ENCODE peak calls at places on chromosomes 6 and 20, in seven cellular contexts. X, Y, F, L, G, U and R are unnamed samples.

GRCh38 chr20:18263723-18264122 is 24.6 kb upstream of the ZNF133 start:
- DNase-seq in Y (no peak), U (no peak), G (peak), X (peak), F (peak), L (no peak), R (no peak)

GRCh38 chr20:17617212-17617867 is 47.5 kb downstream of the DSTN start:
- DNase-seq in U (peak), F (no peak), G (peak), L (peak), X (no peak), Y (peak), R (peak)

GRCh38 chr6:145711372-145711771 is 23.9 kb downstream of the EPM2A start:
- DNase-seq in X (no peak), G (no peak), Y (no peak), F (no peak), U (no peak), L (no peak), R (no peak)

GRCh38 chr20:1033751-1034419 is 31.8 kb upstream of the RSPO4 start:
- DNase-seq in X (no peak), F (no peak), G (no peak), U (no peak), Y (no peak), L (no peak), R (no peak)

GRCh38 chr6:129517288-129517687 is 192.7 kb downstream of the ARHGAP18 start:
- DNase-seq in X (no peak), Y (no peak), F (no peak), L (no peak), U (no peak), G (peak), R (peak)

GRCh38 chr20:20710847-20711315 is 1.6 kb downstream of the RALGAPA2 start:
- DNase-seq in X (no peak), L (no peak), U (no peak), G (no peak), F (peak), Y (no peak), R (no peak)

GRCh38 chr6:56363796-56364195 is 116.4 kb upstream of the COL21A1 start:
- DNase-seq in X (no peak), L (no peak), U (no peak), F (no peak), Y (no peak), G (no peak), R (no peak)

GRCh38 chr6:115544765-115545409 is 515.8 kb downstream of the FRK start:
- DNase-seq in X (no peak), G (peak), U (no peak), F (no peak), L (no peak), Y (no peak), R (no peak)

GRCh38 chr6:158867381-158868121 is 48.4 kb upstream of the EZR start:
- DNase-seq in L (no peak), X (no peak), U (no peak), Y (peak), F (peak), G (no peak), R (no peak)

GRCh38 chr6:53967415-53967814 is 143.8 kb upstream of the MLIP start:
- DNase-seq in X (no peak), F (no peak), Y (no peak), G (no peak), U (no peak), L (peak), R (no peak)

GRCh38 chr20:20231528-20232298 is 136.2 kb upstream of the INSM1 start:
- DNase-seq in Y (no peak), U (no peak), G (no peak), F (no peak), L (no peak), X (no peak), R (no peak)

GRCh38 chr6:31336872-31337496 is 20.0 kb downstream of the HLA-B start:
- DNase-seq in F (peak), Y (no peak), G (peak), U (no peak), L (peak), X (no peak), R (no peak)

GRCh38 chr6:82078286-82078908 is 169.1 kb downstream of the IBTK start:
- DNase-seq in L (no peak), U (no peak), G (no peak), Y (no peak), F (no peak), X (no peak), R (no peak)

GRCh38 chr6:5025911-5026819 is 22.3 kb upstream of the RPP40 start:
- DNase-seq in U (peak), Y (peak), G (peak), F (no peak), L (peak), X (peak), R (peak)

GRCh38 chr20:39829713-39830112 is 859.3 kb downstream of the MAFB start:
- DNase-seq in X (no peak), F (no peak), L (peak), G (no peak), U (no peak), Y (no peak), R (no peak)

GRCh38 chr6:46290916-46291633 is 120.3 kb upstream of the ENPP5 start:
- DNase-seq in X (no peak), F (no peak), L (peak), Y (no peak), G (no peak), U (no peak), R (no peak)

GRCh38 chr6:154606457-154606856 is 96.0 kb upstream of the CNKSR3 start:
- DNase-seq in G (peak), X (no peak), Y (no peak), U (no peak), F (peak), L (no peak), R (peak)

GRCh38 chr6:118843685-118844390 is 50.1 kb upstream of the ASF1A start:
- DNase-seq in Y (no peak), F (no peak), L (no peak), G (peak), U (no peak), X (peak), R (peak)

GRCh38 chr6:141077355-141078333 is 1055.1 kb upstream of the GJE1 start:
- DNase-seq in F (peak), X (no peak), G (peak), L (peak), U (no peak), Y (no peak), R (peak)

GRCh38 chr20:25282796-25283195 is 34.9 kb downstream of the PYGB start:
- DNase-seq in L (no peak), X (no peak), Y (peak), U (no peak), G (no peak), F (no peak), R (no peak)

GRCh38 chr6:4610256-4610655 is 165.9 kb upstream of the CDYL start:
- DNase-seq in G (peak), L (no peak), F (peak), Y (peak), X (peak), U (peak), R (peak)

GRCh38 chr20:2539341-2539740 is 3.0 kb downstream of the TMC2 start:
- DNase-seq in X (no peak), U (no peak), Y (no peak), G (no peak), F (no peak), L (no peak), R (no peak)

GRCh38 chr6:15429146-15430110 is 183.6 kb downstream of the JARID2 start:
- DNase-seq in U (no peak), F (peak), Y (no peak), L (no peak), G (peak), X (peak), R (peak)

GRCh38 chr6:114096553-114097172 is 125.7 kb upstream of the HDAC2 start:
- DNase-seq in F (no peak), X (peak), G (peak), L (peak), Y (no peak), U (peak), R (peak)

GRCh38 chr6:41367700-41368099 is 32.3 kb downstream of the NCR2 start:
- DNase-seq in U (peak), F (peak), G (peak), X (peak), Y (peak), L (peak), R (peak)

GRCh38 chr6:116663308-116663707 is 5.3 kb downstream of the ZUP1 start:
- DNase-seq in X (no peak), F (no peak), L (no peak), U (no peak), Y (no peak), G (no peak), R (no peak)

GRCh38 chr6:97726378-97726777 is 443.4 kb upstream of the MMS22L start:
- DNase-seq in L (peak), G (no peak), X (no peak), Y (no peak), F (no peak), U (no peak), R (no peak)

GRCh38 chr20:46811328-46812084 is 83.1 kb upstream of the EYA2 start:
- DNase-seq in U (no peak), X (no peak), Y (peak), L (peak), G (no peak), F (no peak), R (no peak)

GRCh38 chr6:11227698-11228097 is 4.8 kb downstream of the NEDD9 start:
- DNase-seq in U (no peak), F (no peak), X (no peak), L (no peak), Y (no peak), G (no peak), R (no peak)

GRCh38 chr20:3190681-3191111 is 13.8 kb downstream of the DDRGK1 start:
- DNase-seq in Y (no peak), G (no peak), F (no peak), L (peak), X (no peak), U (no peak), R (no peak)

GRCh38 chr6:156449569-156449968 is 327.6 kb upstream of the ARID1B start:
- DNase-seq in F (no peak), G (no peak), Y (no peak), L (peak), U (no peak), X (no peak), R (no peak)

GRCh38 chr6:2196079-2196679 is 49.2 kb downstream of the GMDS start:
- DNase-seq in G (peak), X (peak), F (peak), Y (no peak), U (peak), L (peak), R (peak)

GRCh38 chr6:98124176-98124575 is 710.2 kb upstream of the POU3F2 start:
- DNase-seq in F (peak), U (no peak), X (peak), Y (no peak), L (no peak), G (no peak), R (no peak)

GRCh38 chr6:138931660-138932059 is 56.4 kb downstream of the REPS1 start:
- DNase-seq in Y (no peak), U (no peak), G (no peak), X (no peak), F (no peak), L (no peak), R (no peak)

GRCh38 chr6:115896538-115897129 is 164.1 kb downstream of the FRK start:
- DNase-seq in L (peak), Y (no peak), G (peak), X (peak), F (peak), U (peak), R (peak)

GRCh38 chr6:42026540-42026939 is 23.8 kb upstream of the TAF8 start:
- DNase-seq in F (no peak), G (no peak), X (no peak), L (no peak), Y (no peak), U (no peak), R (no peak)

GRCh38 chr6:110043366-110043994 is 65.4 kb downstream of the GPR6 start:
- DNase-seq in X (no peak), G (no peak), U (no peak), L (no peak), Y (peak), F (no peak), R (no peak)

GRCh38 chr6:158488065-158488464 is 71.8 kb upstream of the TMEM181 start:
- DNase-seq in X (peak), U (no peak), F (peak), Y (no peak), L (no peak), G (peak), R (peak)

GRCh38 chr6:117530467-117531242 is 48.2 kb downstream of the DCBLD1 start:
- DNase-seq in F (no peak), L (no peak), X (no peak), G (no peak), U (no peak), Y (no peak), R (peak)

GRCh38 chr20:57231951-57232428 is 34.5 kb downstream of the BMP7 start:
- DNase-seq in X (no peak), Y (no peak), G (no peak), F (no peak), U (no peak), L (peak), R (no peak)

GRCh38 chr6:39048481-39049399 is at the start of gene GLP1R:
- DNase-seq in X (no peak), Y (peak), F (no peak), G (no peak), U (no peak), L (peak), R (no peak)
- H3K4me3 ChIP-seq in X (no peak), Y (no peak), F (no peak), G (no peak), U (no peak), L (peak), R (no peak)

DNA sequence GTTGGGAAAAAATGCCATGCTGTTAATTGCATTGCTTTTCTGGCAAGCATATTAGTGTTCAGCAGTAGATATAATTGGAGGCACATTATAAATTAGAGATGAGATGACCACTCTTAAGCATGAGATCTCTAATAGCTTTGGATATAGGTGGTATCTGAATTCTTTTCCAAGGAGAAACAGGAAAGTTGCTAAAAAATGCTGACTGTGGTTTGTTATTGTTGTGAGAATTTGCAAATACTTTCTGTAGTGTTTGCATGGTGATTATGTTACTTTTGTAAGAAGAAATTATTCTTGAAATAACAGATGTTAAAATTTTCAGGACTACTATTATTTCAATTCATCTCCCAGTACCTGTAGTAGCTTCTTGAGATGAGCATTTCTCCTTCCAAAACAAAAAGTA is 225.2 kb downstream of the TBC1D7 start:
- DNase-seq in L (no peak), X (no peak), G (no peak), Y (no peak), U (no peak), F (no peak), R (no peak)
- TF ChIP-seq CTCF in L (no peak), X (no peak), G (no peak), Y (no peak), U (no peak), F (no peak), R (no peak)

GRCh38 chr6:106118835-106119443 is 32.8 kb downstream of the PRDM1 start:
- DNase-seq in U (no peak), F (no peak), G (no peak), X (no peak), Y (no peak), L (no peak), R (no peak)
- H3K4me3 ChIP-seq in U (no peak), F (no peak), G (no peak), X (no peak), Y (no peak), L (no peak), R (no peak)

DNA sequence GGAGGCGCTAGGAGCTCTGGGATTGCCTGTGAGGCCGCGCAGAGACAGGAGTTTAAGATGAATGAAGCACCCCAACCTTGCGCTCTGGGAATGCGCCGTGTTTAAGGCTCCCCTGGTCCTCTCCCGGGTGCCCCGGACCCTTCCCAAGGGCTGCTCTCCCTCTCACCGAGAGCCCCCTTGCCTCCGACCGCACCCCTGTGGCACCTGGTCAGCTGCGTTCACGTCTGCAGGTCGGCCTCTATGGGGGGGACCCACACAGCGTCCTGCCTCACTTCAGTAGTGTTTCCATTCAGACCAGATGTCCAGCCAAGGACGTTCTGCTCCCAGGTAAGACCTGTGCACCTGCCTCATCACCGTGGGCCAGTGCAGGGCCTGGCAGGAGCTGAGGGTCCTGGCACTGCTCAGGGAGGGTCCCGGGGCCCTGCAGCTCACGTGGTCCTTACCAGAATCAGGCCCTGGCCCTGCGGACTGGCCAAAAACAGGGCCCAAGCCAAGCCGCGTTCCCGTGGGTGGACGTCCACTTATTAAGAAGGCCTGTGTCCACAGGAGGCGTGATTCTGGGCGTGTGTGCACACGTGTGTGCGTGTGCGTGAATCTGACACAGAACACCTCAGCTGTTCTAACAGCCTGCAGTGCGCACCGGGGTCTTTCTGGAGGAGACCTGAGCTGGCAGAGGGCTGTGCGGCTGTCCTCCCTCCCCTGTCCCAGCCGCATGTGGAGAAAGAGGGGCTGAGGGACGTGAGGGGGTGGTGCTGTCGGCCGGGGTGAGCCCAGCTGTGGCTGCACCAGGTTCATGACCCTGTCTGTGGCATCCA is 79.9 kb upstream of the BHLHE23 start:
- DNase-seq in L (no peak), X (no peak), Y (peak), U (no peak), F (no peak), G (no peak), R (no peak)
- TF ChIP-seq CTCF in L (no peak), X (no peak), Y (no peak), U (no peak), F (no peak), G (no peak), R (no peak)

DNA sequence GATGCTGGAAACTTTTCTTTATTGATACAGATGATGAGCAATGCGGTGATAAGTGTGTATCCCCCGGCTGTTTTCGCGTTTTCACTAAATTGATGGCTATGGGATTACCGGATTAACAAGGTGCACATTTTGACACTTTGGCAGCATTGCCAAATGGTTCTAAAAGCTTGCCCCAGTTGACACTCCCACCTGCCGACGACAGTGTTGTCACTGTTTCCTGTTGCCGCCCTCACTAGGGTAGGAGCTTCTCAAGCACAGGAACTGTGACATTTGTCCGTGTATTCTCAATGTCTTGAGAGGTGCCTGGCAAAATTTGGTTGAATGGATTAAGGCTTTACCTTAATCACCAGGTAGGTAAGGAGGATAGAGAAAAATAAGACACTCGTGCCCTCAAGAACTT is 9.8 kb upstream of the MAPK13 start:
- DNase-seq in X (no peak), Y (no peak), F (no peak), L (no peak), G (no peak), U (no peak), R (no peak)
- H3K4me3 ChIP-seq in X (no peak), Y (no peak), F (no peak), L (no peak), G (no peak), U (no peak), R (no peak)

GRCh38 chr6:90469906-90470305 is 117.0 kb downstream of the MAP3K7 start:
- DNase-seq in X (no peak), G (peak), L (no peak), U (peak), Y (no peak), F (no peak), R (no peak)
- TF ChIP-seq CTCF in X (no peak), G (no peak), L (no peak), U (no peak), Y (no peak), F (no peak), R (no peak)

GRCh38 chr20:53950031-53950430 is 120.4 kb downstream of the BCAS1 start:
- DNase-seq in L (no peak), X (no peak), G (no peak), U (no peak), Y (no peak), F (no peak), R (no peak)
- H3K4me3 ChIP-seq in L (no peak), X (no peak), G (no peak), U (no peak), Y (no peak), F (no peak), R (no peak)

GRCh38 chr20:12640255-12640654 is 368.5 kb upstream of the SPTLC3 start:
- DNase-seq in G (no peak), X (no peak), F (no peak), Y (no peak), U (no peak), L (no peak), R (no peak)
- TF ChIP-seq CTCF in G (no peak), X (no peak), F (no peak), Y (no peak), U (no peak), L (no peak), R (no peak)

GRCh38 chr6:137870286-137870685 is 3.2 kb downstream of the TNFAIP3 start:
- DNase-seq in F (no peak), X (no peak), L (no peak), Y (no peak), G (no peak), U (no peak), R (no peak)
- H3K4me3 ChIP-seq in F (peak), X (no peak), L (no peak), Y (no peak), G (peak), U (no peak), R (peak)

GRCh38 chr6:52694404-52694803 is 23.5 kb downstream of the TMEM14A start:
- DNase-seq in L (no peak), G (no peak), X (no peak), U (no peak), Y (no peak), F (no peak), R (no peak)
- TF ChIP-seq CTCF in L (no peak), G (no peak), X (no peak), U (no peak), Y (no peak), F (no peak), R (no peak)